ENCODE peak calls at places on chromosomes 4 and X, in five cellular contexts. L is hepatocyte, S is fibroblast of lung, B is D341Med, I is upper lobe of left lung. T is an unnamed sample.
A peak's percentile ranks its signal among the peaks of the same experiment; 100 is the strongest.

GRCh38 chrX:71178908-71179307 is 34.3 kb downstream of the NLGN3 start:
- DNase-seq in I (peak; percentile 51), L (peak; percentile 73), S (peak; percentile 74), B (peak; percentile 51), T (peak; percentile 52)

GRCh38 chr4:146029939-146030710 is 91.5 kb upstream of the ZNF827 start:
- DNase-seq in B (no peak), S (peak; percentile 8), L (peak; percentile 66), I (no peak), T (no peak)

GRCh38 chr4:148787831-148788477 is 345.7 kb upstream of the NR3C2 start:
- DNase-seq in S (peak; percentile 43), B (no peak), I (no peak), L (no peak), T (no peak)

GRCh38 chrX:132001127-132001526 is 22.0 kb upstream of the STK26 start:
- DNase-seq in S (no peak), I (no peak), B (no peak), L (no peak), T (no peak)

GRCh38 chrX:47172971-47173792 is 20.4 kb upstream of the UBA1 start:
- DNase-seq in S (no peak), L (no peak), I (peak; percentile 15), B (no peak), T (no peak)

GRCh38 chrX:47612418-47612817 is 7.2 kb downstream of the SYN1 start:
- DNase-seq in I (no peak), L (no peak), B (no peak), S (no peak), T (no peak)

GRCh38 chr4:74157116-74157742 is 689 bp upstream of the MTHFD2L start:
- DNase-seq in B (no peak), L (no peak), S (peak; percentile 54), I (no peak), T (no peak)

GRCh38 chrX:135327299-135327698 is 18.0 kb downstream of the ETDC start:
- DNase-seq in S (peak; percentile 93), B (no peak), L (no peak), I (no peak), T (no peak)

GRCh38 chrX:49187028-49187394 is 838 bp upstream of the PRICKLE3 start:
- DNase-seq in B (no peak), I (no peak), L (no peak), S (no peak), T (no peak)

GRCh38 chr4:24063771-24064170 is 173.9 kb upstream of the PPARGC1A start:
- DNase-seq in S (no peak), L (no peak), I (no peak), B (no peak), T (peak; percentile 29)

GRCh38 chr4:16916719-16917337 is 18.4 kb upstream of the LDB2 start:
- DNase-seq in L (peak; percentile 80), S (peak; percentile 20), B (peak; percentile 76), I (peak; percentile 37), T (no peak)

GRCh38 chr4:5398056-5398455 is 310.3 kb downstream of the EVC2 start:
- DNase-seq in L (no peak), S (no peak), B (no peak), I (no peak), T (no peak)

GRCh38 chr4:55012363-55013255 is 112.8 kb downstream of the KDR start:
- DNase-seq in L (no peak), B (no peak), S (no peak), I (no peak), T (no peak)